ENCODE peak calls at places on chromosomes 7 and 10, in six cellular contexts. One of them, this sample, is unnamed.

GRCh38 chr7:30787476-30787875 is 16.3 kb downstream of the MINDY4 start:
- DNase-seq in Caki2: no peak
- DNase-seq in colonic mucosa: no peak
- DNase-seq in CD8-positive, alpha-beta memory T cell: no peak
- DNase-seq in naive B cell: no peak
- DNase-seq in mesendoderm: no peak
- DNase-seq in this sample: no peak

GRCh38 chr7:24139996-24140395 is 144.0 kb upstream of the NPY start:
- DNase-seq in Caki2: no peak
- DNase-seq in colonic mucosa: no peak
- DNase-seq in CD8-positive, alpha-beta memory T cell: no peak
- DNase-seq in naive B cell: no peak
- DNase-seq in mesendoderm: no peak
- DNase-seq in this sample: no peak

GRCh38 chr7:139562972-139563565 is 39.6 kb downstream of the CLEC2L start:
- DNase-seq in Caki2: no peak
- DNase-seq in colonic mucosa: no peak
- DNase-seq in CD8-positive, alpha-beta memory T cell: no peak
- DNase-seq in naive B cell: no peak
- DNase-seq in mesendoderm: no peak
- DNase-seq in this sample: no peak

GRCh38 chr7:51223505-51223904 is 93.1 kb downstream of the COBL start:
- DNase-seq in Caki2: no peak
- DNase-seq in colonic mucosa: no peak
- DNase-seq in CD8-positive, alpha-beta memory T cell: no peak
- DNase-seq in naive B cell: no peak
- DNase-seq in mesendoderm: no peak
- DNase-seq in this sample: no peak

GRCh38 chr7:129187681-129188371 is 607 bp upstream of the SMO start:
- DNase-seq in Caki2: no peak
- DNase-seq in colonic mucosa: no peak
- DNase-seq in CD8-positive, alpha-beta memory T cell: no peak
- DNase-seq in naive B cell: no peak
- DNase-seq in mesendoderm: no peak
- DNase-seq in this sample: no peak

GRCh38 chr7:40058636-40059035 is 75.8 kb downstream of the MPLKIP start:
- DNase-seq in Caki2: peak
- DNase-seq in colonic mucosa: no peak
- DNase-seq in CD8-positive, alpha-beta memory T cell: no peak
- DNase-seq in naive B cell: no peak
- DNase-seq in mesendoderm: no peak
- DNase-seq in this sample: no peak

GRCh38 chr10:27744478-27745379 is 890 bp downstream of the MKX start:
- DNase-seq in Caki2: peak
- DNase-seq in colonic mucosa: no peak
- DNase-seq in CD8-positive, alpha-beta memory T cell: peak
- DNase-seq in naive B cell: peak
- DNase-seq in mesendoderm: peak
- DNase-seq in this sample: no peak

GRCh38 chr10:72567884-72568283 is 58.0 kb downstream of the MICU1 start:
- DNase-seq in Caki2: no peak
- DNase-seq in colonic mucosa: no peak
- DNase-seq in CD8-positive, alpha-beta memory T cell: no peak
- DNase-seq in naive B cell: no peak
- DNase-seq in mesendoderm: peak
- DNase-seq in this sample: no peak

GRCh38 chr10:103661198-103661950 is 167.9 kb downstream of the NEURL1 start:
- DNase-seq in Caki2: peak
- DNase-seq in colonic mucosa: peak
- DNase-seq in CD8-positive, alpha-beta memory T cell: peak
- DNase-seq in naive B cell: no peak
- DNase-seq in mesendoderm: peak
- DNase-seq in this sample: no peak

GRCh38 chr7:5681979-5682546 is 99.4 kb downstream of the RNF216 start:
- DNase-seq in Caki2: no peak
- DNase-seq in colonic mucosa: no peak
- DNase-seq in CD8-positive, alpha-beta memory T cell: no peak
- DNase-seq in naive B cell: no peak
- DNase-seq in mesendoderm: no peak
- DNase-seq in this sample: no peak

This sample was measured in nucleus accumbens.